ENCODE peak calls at places on chromosomes 7 and 10, in nine cellular contexts. X, S, Q, L, M, J, A, C and V are unnamed samples.

GRCh38 chr10:79259834-79260233 is 87.4 kb upstream of the PPIF start:
- DNase-seq in X (no peak), S (no peak), Q (no peak), L (no peak), M (no peak), J (no peak), A (no peak), C (no peak), V (no peak)

GRCh38 chr10:119496282-119496681 is 46.2 kb downstream of the RGS10 start:
- DNase-seq in X (no peak), S (no peak), Q (no peak), L (no peak), M (no peak), J (no peak), A (no peak), C (no peak), V (no peak)

GRCh38 chr7:2033586-2034135 is 199.1 kb downstream of the MAD1L1 start:
- DNase-seq in X (no peak), S (peak), Q (no peak), L (no peak), M (no peak), J (no peak), A (peak), C (no peak), V (no peak)

GRCh38 chr10:73647211-73647874 is 6.1 kb upstream of the MYOZ1 start:
- DNase-seq in X (peak), S (peak), Q (peak), L (peak), M (no peak), J (no peak), A (peak), C (no peak), V (peak)

GRCh38 chr10:5089869-5090268 is 4.3 kb upstream of the AKR1C3 start:
- DNase-seq in X (no peak), S (no peak), Q (no peak), L (peak), M (peak), J (no peak), A (no peak), C (peak), V (no peak)

GRCh38 chr10:17074548-17074860 is 55.1 kb downstream of the CUBN start:
- DNase-seq in X (no peak), S (no peak), Q (no peak), L (peak), M (no peak), J (peak), A (no peak), C (no peak), V (no peak)

GRCh38 chr10:131928248-131929095 is 27.7 kb downstream of the PPP2R2D start:
- DNase-seq in X (peak), S (peak), Q (no peak), L (peak), M (no peak), J (peak), A (peak), C (peak), V (no peak)

GRCh38 chr10:34273340-34273739 is 541.8 kb downstream of the PARD3 start:
- DNase-seq in X (no peak), S (no peak), Q (no peak), L (no peak), M (no peak), J (no peak), A (no peak), C (no peak), V (no peak)

GRCh38 chr10:13049774-13050420 is 48.4 kb upstream of the CCDC3 start:
- DNase-seq in X (no peak), S (no peak), Q (no peak), L (no peak), M (no peak), J (no peak), A (no peak), C (no peak), V (no peak)

GRCh38 chr7:22153427-22154106 is 203.4 kb downstream of the RAPGEF5 start:
- DNase-seq in X (no peak), S (no peak), Q (no peak), L (no peak), M (no peak), J (no peak), A (no peak), C (no peak), V (no peak)

GRCh38 chr10:59682986-59683937 is 26.4 kb downstream of the SLC16A9 start:
- DNase-seq in X (no peak), S (no peak), Q (no peak), L (peak), M (no peak), J (peak), A (no peak), C (no peak), V (no peak)

GRCh38 chr10:51867956-51868355 is 168.6 kb upstream of the CSTF2T start:
- DNase-seq in X (no peak), S (no peak), Q (no peak), L (peak), M (no peak), J (peak), A (no peak), C (peak), V (no peak)

GRCh38 chr7:123208793-123209192 is 9.0 kb upstream of the SLC13A1 start:
- DNase-seq in X (no peak), S (no peak), Q (no peak), L (no peak), M (peak), J (no peak), A (no peak), C (peak), V (peak)

GRCh38 chr7:100120518-100121085 is 1.2 kb downstream of the CNPY4 start:
- DNase-seq in X (no peak), S (no peak), Q (no peak), L (no peak), M (no peak), J (no peak), A (no peak), C (no peak), V (no peak)
- H3K27ac ChIP-seq in X (peak), S (peak), Q (peak), L (peak), M (peak), J (peak), A (peak), C (no peak), V (peak)

GRCh38 chr10:128174581-128175559 is 48.6 kb upstream of the MKI67 start:
- DNase-seq in X (no peak), S (no peak), Q (no peak), L (no peak), M (no peak), J (no peak), A (no peak), C (no peak), V (no peak)

GRCh38 chr10:128172756-128173155 is 46.5 kb upstream of the MKI67 start:
- DNase-seq in X (no peak), S (no peak), Q (no peak), L (no peak), M (no peak), J (no peak), A (no peak), C (no peak), V (no peak)

GRCh38 chr10:128180843-128181242 is 54.6 kb upstream of the MKI67 start:
- DNase-seq in X (no peak), S (no peak), Q (no peak), L (no peak), M (no peak), J (no peak), A (no peak), C (no peak), V (no peak)

GRCh38 chr10:128173383-128173782 is 47.2 kb upstream of the MKI67 start:
- DNase-seq in X (no peak), S (no peak), Q (no peak), L (peak), M (peak), J (no peak), A (no peak), C (peak), V (no peak)

DNA sequence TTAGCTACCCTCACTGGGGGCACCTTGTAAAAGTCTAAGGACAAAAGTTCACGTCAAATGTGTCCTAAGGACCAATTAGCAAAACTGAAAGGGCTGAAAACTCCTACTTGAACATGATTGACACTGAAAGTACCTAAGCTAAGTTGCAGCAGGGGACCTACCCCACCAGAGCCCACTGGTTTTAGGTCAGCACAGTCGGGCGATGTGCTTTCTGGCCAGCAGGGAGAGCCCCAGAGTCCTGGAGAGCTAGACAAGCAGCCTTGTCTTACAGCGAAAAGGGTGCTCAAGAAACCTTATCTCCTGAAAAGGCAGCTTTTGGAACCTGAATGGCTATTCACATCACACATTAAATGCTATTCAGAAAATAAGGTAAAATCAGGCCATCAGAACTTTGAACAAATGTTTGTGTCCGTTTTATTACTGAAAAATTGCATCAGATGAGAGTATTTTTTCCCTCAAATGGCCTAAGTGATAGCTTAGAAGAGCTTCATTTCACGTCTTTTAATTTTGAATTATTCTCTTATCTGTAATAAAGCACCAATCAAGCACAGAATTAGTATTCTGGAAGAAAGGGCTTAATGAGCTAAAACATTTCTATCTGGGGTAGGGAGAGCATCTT is 52.2 kb upstream of the MKI67 start:
- DNase-seq in X (no peak), S (no peak), Q (no peak), L (peak), M (peak), J (no peak), A (no peak), C (peak), V (peak)
- TF ChIP-seq CTCF in X (peak), S (peak), Q (peak), L (peak), M (peak), J (peak), A (no peak), C (peak), V (peak)

GRCh38 chr7:110830778-110831177 is 260.1 kb upstream of the LRRN3 start:
- DNase-seq in X (no peak), S (no peak), Q (no peak), L (no peak), M (no peak), J (no peak), A (no peak), C (no peak), V (no peak)
- H3K27ac ChIP-seq in X (peak), S (peak), Q (no peak), L (no peak), M (no peak), J (no peak), A (no peak), C (no peak), V (no peak)

GRCh38 chr7:156438011-156438410 is 202.6 kb upstream of the RNF32 start:
- DNase-seq in X (no peak), S (no peak), Q (no peak), L (no peak), M (no peak), J (no peak), A (no peak), C (no peak), V (no peak)
- TF ChIP-seq CTCF in X (no peak), S (no peak), Q (no peak), L (no peak), M (no peak), J (no peak), A (no peak), C (no peak), V (no peak)

DNA sequence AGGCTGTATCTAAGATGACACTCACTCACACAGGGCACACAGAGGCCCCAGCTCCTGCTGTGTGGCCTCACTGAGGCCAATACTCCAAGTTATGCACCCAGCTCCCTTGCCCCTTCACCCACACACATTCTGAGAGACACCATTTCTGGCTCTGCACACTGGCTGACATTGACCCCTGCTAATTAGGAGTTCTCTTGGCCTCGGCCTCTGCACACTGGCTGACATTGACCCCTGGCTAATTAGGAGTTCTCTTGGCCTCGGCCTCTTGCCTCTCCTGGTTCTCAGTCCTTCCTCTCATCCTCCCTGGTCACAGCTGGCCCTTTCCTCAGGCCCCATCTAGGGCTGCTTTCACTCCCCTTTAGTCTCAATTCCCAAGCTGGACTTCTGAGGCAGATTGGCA is 97.3 kb downstream of the GRID1 start:
- DNase-seq in X (no peak), S (no peak), Q (no peak), L (no peak), M (no peak), J (no peak), A (peak), C (no peak), V (no peak)
- H3K27ac ChIP-seq in X (no peak), S (no peak), Q (no peak), L (no peak), M (no peak), J (no peak), A (no peak), C (no peak), V (no peak)

GRCh38 chr7:116167177-116167576 is 43.2 kb upstream of the TES start:
- DNase-seq in X (no peak), S (no peak), Q (no peak), L (no peak), M (no peak), J (no peak), A (no peak), C (no peak), V (no peak)
- TF ChIP-seq CTCF in X (no peak), S (no peak), Q (no peak), L (no peak), M (no peak), J (no peak), A (no peak), C (peak), V (no peak)

GRCh38 chr7:156544199-156544598 is 96.4 kb upstream of the RNF32 start:
- DNase-seq in X (no peak), S (no peak), Q (no peak), L (no peak), M (no peak), J (no peak), A (no peak), C (no peak), V (no peak)

GRCh38 chr7:156544919-156545715 is 95.5 kb upstream of the RNF32 start:
- DNase-seq in X (no peak), S (no peak), Q (no peak), L (no peak), M (peak), J (no peak), A (no peak), C (no peak), V (peak)

GRCh38 chr7:156545989-156546388 is 94.6 kb upstream of the RNF32 start:
- DNase-seq in X (no peak), S (no peak), Q (no peak), L (no peak), M (no peak), J (no peak), A (no peak), C (no peak), V (no peak)

GRCh38 chr7:156549636-156550035 is 90.9 kb upstream of the RNF32 start:
- DNase-seq in X (no peak), S (no peak), Q (no peak), L (no peak), M (no peak), J (no peak), A (no peak), C (no peak), V (no peak)

DNA sequence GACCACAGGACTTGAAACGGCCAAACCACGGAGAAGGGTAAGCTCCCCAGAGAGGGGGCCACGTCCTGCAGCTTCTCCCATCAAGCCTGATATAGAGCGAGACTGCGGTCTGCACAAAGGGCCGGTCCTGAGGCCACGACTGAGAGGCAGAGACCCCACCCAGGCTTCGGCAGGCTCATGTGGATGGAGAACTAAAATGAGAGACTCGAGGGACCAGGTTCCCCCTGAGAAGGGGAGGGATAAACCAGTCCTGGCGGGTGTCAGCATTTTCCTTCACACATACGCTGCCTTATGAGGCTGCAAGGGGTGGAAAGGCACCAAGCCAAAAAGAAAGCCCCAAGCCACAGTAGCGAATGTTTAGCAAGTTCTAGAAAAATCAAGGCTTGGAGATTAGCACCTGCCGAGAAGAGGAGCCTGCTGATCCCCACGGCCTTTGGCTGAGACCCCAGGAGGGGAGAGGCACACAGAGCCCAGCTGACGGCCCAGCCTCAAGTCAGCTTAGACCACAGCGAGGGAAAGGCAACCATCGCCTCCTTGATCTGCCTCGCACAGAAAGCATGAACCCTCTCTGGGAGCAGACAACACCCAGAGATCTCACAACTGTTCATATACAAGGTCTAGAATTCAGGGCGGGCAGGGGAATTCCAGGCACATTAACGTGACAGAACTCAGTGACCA is 92.6 kb upstream of the RNF32 start:
- DNase-seq in X (no peak), S (no peak), Q (no peak), L (no peak), M (no peak), J (no peak), A (no peak), C (no peak), V (no peak)
- H3K27ac ChIP-seq in X (no peak), S (no peak), Q (no peak), L (no peak), M (no peak), J (no peak), A (no peak), C (no peak), V (no peak)

GRCh38 chr7:30286749-30287148 is 2.4 kb downstream of the ZNRF2 start:
- DNase-seq in X (no peak), S (no peak), Q (no peak), L (no peak), M (no peak), J (no peak), A (no peak), C (no peak), V (no peak)

GRCh38 chr7:30285531-30286284 is 1.3 kb downstream of the ZNRF2 start:
- DNase-seq in X (peak), S (peak), Q (no peak), L (peak), M (peak), J (peak), A (peak), C (peak), V (peak)

GRCh38 chr7:30282735-30283134 is 1.7 kb upstream of the ZNRF2 start:
- DNase-seq in X (no peak), S (no peak), Q (no peak), L (no peak), M (no peak), J (no peak), A (no peak), C (no peak), V (no peak)

GRCh38 chr7:30285067-30285530 is 702 bp downstream of the ZNRF2 start:
- DNase-seq in X (no peak), S (peak), Q (no peak), L (peak), M (no peak), J (peak), A (peak), C (no peak), V (peak)

GRCh38 chr7:30284298-30285066 is at the start of gene ZNRF2:
- DNase-seq in X (peak), S (peak), Q (peak), L (peak), M (peak), J (peak), A (peak), C (peak), V (peak)
- TF ChIP-seq CTCF in X (peak), S (peak), Q (peak), L (peak), M (peak), J (no peak), A (peak), C (peak), V (peak)

DNA sequence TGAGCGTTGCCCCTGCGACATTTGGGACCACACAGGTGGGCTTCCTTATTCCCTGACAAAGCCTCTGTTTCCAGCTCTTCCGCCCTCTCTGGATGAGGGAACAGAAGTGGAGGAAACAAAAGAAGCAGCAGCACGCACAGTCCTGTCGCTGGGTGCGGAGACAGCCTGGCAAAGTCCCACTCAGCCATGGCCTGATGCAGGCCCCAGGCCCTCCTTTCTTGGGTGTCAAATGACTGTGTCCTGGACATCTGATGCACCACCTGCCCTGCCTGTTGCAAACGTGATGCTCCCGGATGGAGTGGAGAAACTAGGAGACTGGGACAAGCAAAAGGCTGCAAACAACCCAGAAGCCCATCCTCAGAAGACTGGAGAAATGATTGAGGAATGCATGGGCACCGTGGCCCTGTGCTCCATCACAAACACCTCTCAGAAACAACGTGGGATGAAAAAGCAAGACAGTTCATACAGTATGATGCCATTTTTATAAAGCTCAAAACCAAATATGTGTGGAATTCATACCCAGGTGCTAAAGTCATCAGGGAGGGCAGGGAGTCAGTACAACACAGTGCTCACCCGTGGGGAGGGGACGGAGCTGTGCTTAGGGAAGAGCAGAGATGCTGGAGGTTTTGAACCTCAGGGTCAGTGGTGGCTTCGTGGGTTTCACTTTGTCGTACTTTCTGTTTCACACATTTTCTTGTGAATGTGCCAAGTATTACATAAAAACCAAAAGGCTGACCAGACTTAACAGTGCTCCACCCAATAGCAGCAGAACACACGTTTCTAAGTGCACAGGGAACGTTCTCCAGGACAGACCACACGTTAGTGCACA is 20.9 kb downstream of the ZMIZ2 start:
- DNase-seq in X (no peak), S (no peak), Q (no peak), L (peak), M (no peak), J (peak), A (no peak), C (peak), V (no peak)
- H3K27ac ChIP-seq in X (peak), S (peak), Q (peak), L (no peak), M (no peak), J (no peak), A (peak), C (no peak), V (peak)

GRCh38 chr10:48506147-48506917 is 98.5 kb downstream of the ARHGAP22 start:
- DNase-seq in X (no peak), S (no peak), Q (peak), L (peak), M (peak), J (no peak), A (no peak), C (peak), V (peak)
- TF ChIP-seq CTCF in X (peak), S (peak), Q (peak), L (no peak), M (peak), J (peak), A (no peak), C (peak), V (peak)